ENCODE peak calls at places on chromosomes 5 and 9, in four cellular contexts. S is caudate nucleus, E is GM12864, T is left ventricle myocardium inferior. M is an unnamed sample.
A peak's percentile ranks its signal among the peaks of the same experiment; 100 is the strongest.

GRCh38 chr5:28862137-28862859 is 1823.9 kb upstream of the CDH9 start:
- DNase-seq in S (no peak), E (no peak), T (no peak), M (no peak)

GRCh38 chr9:71681708-71682268 is 86.5 kb downstream of the CEMIP2 start:
- DNase-seq in S (no peak), E (no peak), T (no peak), M (no peak)

GRCh38 chr5:121974261-121974660 is 12.5 kb downstream of the SRFBP1 start:
- DNase-seq in S (no peak), E (no peak), T (no peak), M (no peak)

GRCh38 chr9:21607576-21607975 is 125.5 kb upstream of the IFNE start:
- DNase-seq in S (no peak), E (no peak), T (no peak), M (no peak)

GRCh38 chr9:127578952-127579853 is 32.9 kb upstream of the STXBP1 start:
- DNase-seq in S (peak; percentile 36), E (no peak), T (peak; percentile 83), M (peak; percentile 94)

GRCh38 chr9:112887377-112887776 is 3.3 kb downstream of the SLC46A2 start:
- DNase-seq in S (no peak), E (no peak), T (no peak), M (no peak)

GRCh38 chr9:82513976-82514735 is 525.6 kb downstream of the SPATA31D1 start:
- DNase-seq in S (no peak), E (no peak), T (no peak), M (no peak)

GRCh38 chr5:173789031-173789920 is 98.9 kb upstream of the CPEB4 start:
- DNase-seq in S (no peak), E (peak; percentile 26), T (no peak), M (no peak)

GRCh38 chr9:69420611-69421270 is 95.7 kb downstream of the ENTREP1 start:
- DNase-seq in S (no peak), E (no peak), T (no peak), M (no peak)

GRCh38 chr5:146342519-146342881 is 3.9 kb downstream of the POU4F3 start:
- DNase-seq in S (no peak), E (no peak), T (no peak), M (no peak)

M was measured in SW 1271.